ENCODE peak calls at places on chromosomes 13 and 19, in five cellular contexts. X is adrenal gland, R is fibroblast of the aortic adventitia, K is Caco-2, V is stomach. O is an unnamed sample.
A peak's percentile ranks its signal among the peaks of the same experiment; 100 is the strongest.

GRCh38 chr13:37069597-37070103 is 10.2 kb upstream of the SUPT20H start:
- DNase-seq in R (no peak), K (no peak), X (no peak), V (no peak), O (no peak)

GRCh38 chr13:102977471-102977870 is 88.7 kb downstream of the SLC10A2 start:
- DNase-seq in K (no peak), R (no peak), X (no peak), V (no peak), O (no peak)

GRCh38 chr13:111667757-111668156 is 347.3 kb downstream of the TEX29 start:
- DNase-seq in V (no peak), X (no peak), K (no peak), R (no peak), O (no peak)

GRCh38 chr13:73306688-73307087 is 247.9 kb downstream of the KLF5 start:
- DNase-seq in K (no peak), X (no peak), V (no peak), R (no peak), O (no peak)

GRCh38 chr13:75369986-75370385 is 112.0 kb downstream of the TBC1D4 start:
- DNase-seq in V (no peak), R (no peak), K (no peak), X (no peak), O (no peak)

GRCh38 chr19:12733369-12733896 is 1.1 kb downstream of the TRIR start:
- DNase-seq in K (peak; percentile 52), V (no peak), X (peak; percentile 56), R (peak; percentile 47), O (no peak)

GRCh38 chr13:100154835-100155463 is 66.1 kb downstream of the PCCA start:
- DNase-seq in K (no peak), R (no peak), V (no peak), X (no peak), O (no peak)

GRCh38 chr13:110398564-110399507 is 91.8 kb downstream of the COL4A2 start:
- DNase-seq in R (peak; percentile 94), V (no peak), K (no peak), X (no peak), O (no peak)

GRCh38 chr13:24038405-24038804 is 122.1 kb upstream of the SPATA13 start:
- DNase-seq in V (no peak), X (no peak), K (no peak), R (no peak), O (peak; percentile 53)

GRCh38 chr13:73593199-73593765 is 534.5 kb downstream of the KLF5 start:
- DNase-seq in X (no peak), R (no peak), V (no peak), K (no peak), O (no peak)

GRCh38 chr19:48355555-48355954 is 8.2 kb downstream of the TMEM143 start:
- DNase-seq in V (no peak), K (peak; percentile 86), R (no peak), X (no peak), O (no peak)
- TF ChIP-seq CTCF in V (no peak), K (no peak), R (no peak), X (no peak), O (no peak)

GRCh38 chr19:7731218-7731595 is 703 bp downstream of the CLEC4G start:
- DNase-seq in X (no peak), R (no peak), V (no peak), K (no peak), O (no peak)

GRCh38 chr19:7731615-7732014 is 295 bp downstream of the CLEC4G start:
- DNase-seq in X (no peak), R (no peak), V (no peak), K (no peak), O (no peak)

GRCh38 chr19:7729831-7730285 is 2.1 kb downstream of the CLEC4G start:
- DNase-seq in K (no peak), R (no peak), V (no peak), X (no peak), O (no peak)

GRCh38 chr19:7729211-7729610 is 2.7 kb downstream of the CLEC4G start:
- DNase-seq in V (no peak), R (no peak), X (no peak), K (peak; percentile 11), O (no peak)

DNA sequence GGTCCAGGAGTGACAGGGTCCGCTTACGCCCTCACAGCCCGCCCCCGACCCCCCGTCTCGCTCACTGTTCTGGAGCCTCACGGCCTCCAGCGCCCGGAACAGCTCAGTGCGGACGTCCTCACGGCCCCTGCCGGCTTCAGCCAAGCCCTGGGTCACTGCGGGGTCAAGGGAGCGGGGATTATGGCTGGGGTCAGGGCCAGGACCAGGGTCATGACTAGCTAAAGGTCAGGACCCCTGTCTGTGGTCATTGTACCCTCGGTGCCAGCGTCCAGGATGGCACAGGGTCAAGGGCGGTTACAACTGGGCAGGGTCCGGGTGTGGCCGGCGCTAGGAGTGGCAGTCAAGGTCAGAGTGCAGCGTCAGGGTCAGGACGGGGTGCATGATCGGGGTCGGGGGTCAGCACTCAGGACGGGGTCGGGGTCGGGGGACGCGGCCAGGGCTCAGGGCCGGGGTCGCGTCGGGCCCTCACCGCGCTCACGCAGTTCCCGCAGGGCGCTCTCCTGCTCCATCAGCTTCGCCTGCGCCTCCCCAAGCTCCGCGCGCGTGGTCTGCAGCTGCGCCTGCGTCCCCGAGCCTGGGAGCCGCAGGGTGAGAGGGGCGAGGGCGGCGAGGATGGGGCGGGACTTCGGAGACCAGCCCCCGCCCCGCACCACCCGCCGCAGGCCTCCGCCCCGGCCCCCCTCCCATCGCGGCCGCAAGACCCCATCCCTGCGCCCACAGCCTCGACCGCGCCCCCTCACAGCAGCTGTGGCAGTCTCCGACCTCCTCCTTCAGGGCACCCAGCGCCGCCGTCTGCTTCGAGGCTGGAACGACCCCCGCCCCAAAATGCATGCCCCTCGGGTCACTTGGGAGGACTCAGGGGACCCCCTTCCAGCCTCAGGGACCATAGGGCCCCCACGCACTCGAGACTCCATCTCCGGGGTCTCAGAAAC is 1.4 kb downstream of the CLEC4G start:
- DNase-seq in X (no peak), V (no peak), K (no peak), R (no peak), O (no peak)
- H3K4me3 ChIP-seq in X (no peak overlapping the region), V (no peak overlapping the region), K (no peak overlapping the region), R (no peak overlapping the region), O (no peak overlapping the region)

GRCh38 chr13:25529425-25529824 is 157.7 kb downstream of the ATP8A2 start:
- DNase-seq in V (no peak), R (no peak), X (no peak), K (no peak), O (no peak)

GRCh38 chr13:25525884-25526283 is 154.1 kb downstream of the ATP8A2 start:
- DNase-seq in K (no peak), X (no peak), V (no peak), R (no peak), O (no peak)

DNA sequence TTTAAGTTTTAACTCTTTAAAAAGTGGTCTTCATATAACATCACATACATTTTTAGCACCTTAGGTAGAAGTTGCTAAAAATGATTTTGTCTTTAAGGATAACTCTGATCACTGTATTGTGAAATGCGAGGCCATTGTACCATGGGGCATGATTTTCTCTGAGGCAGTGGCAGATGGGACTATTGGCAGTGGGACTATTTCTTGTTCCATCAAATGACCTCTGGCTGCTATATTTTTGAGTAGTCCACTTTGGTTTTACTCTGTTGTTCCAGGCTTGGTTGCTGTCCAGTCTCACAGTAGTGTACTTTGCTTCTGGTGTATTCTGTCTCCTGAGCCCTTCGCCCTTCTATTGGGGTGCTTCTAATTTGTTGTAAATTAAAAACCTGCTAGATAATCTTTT is 156.5 kb downstream of the ATP8A2 start:
- DNase-seq in X (no peak), K (no peak), V (no peak), R (no peak), O (no peak)
- TF ChIP-seq CTCF in X (no peak), K (no peak), V (no peak), R (no peak), O (no peak)

DNA sequence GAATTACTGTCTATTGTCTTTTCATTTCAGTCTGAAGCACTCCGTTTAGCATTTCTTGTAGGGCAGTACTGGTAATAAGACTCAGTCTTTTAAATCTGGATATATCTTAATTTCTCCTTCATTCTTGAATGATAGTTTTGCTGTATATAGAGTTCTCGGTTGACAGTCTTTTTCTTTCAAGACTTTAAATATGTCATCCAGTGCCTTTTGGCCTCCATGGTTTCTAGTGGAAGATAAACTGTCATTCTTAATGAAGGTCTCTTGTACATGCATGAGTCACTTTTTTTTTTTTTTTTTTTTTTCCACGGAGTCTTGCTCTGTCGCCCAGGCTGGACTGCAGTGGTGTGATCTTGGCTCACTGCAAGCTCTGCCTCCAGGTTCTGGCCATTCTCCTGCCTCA is 27.2 kb upstream of the ZDHHC20 start:
- DNase-seq in R (no peak), X (no peak), K (no peak), V (no peak), O (no peak)
- H3K4me3 ChIP-seq in R (no peak overlapping the region), X (no peak overlapping the region), K (no peak overlapping the region), V (no peak overlapping the region), O (no peak overlapping the region)

DNA sequence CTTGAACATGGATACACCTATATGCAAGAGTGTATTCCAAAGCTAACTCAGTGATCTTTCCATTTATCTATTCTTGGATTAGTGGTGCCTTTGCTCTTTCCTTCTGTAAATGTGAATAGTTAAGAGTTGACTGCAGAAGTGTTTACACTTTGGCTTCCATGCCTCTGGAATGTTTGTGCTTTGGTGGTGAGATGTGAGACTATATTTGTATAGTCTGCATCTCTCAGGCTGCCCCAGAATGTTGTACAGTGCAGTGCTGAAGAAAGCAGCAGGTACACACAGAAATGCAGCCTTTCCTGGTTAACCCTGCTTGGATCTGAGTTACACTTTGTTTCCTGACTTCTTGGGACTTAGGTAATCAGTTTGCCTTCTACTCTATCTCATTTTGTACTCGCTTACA is 90.2 kb downstream of the DNAJC15 start:
- DNase-seq in K (peak; percentile 69), V (no peak), R (no peak), X (no peak), O (no peak)
- TF ChIP-seq CTCF in K (no peak), V (no peak), R (no peak), X (no peak), O (no peak)

DNA sequence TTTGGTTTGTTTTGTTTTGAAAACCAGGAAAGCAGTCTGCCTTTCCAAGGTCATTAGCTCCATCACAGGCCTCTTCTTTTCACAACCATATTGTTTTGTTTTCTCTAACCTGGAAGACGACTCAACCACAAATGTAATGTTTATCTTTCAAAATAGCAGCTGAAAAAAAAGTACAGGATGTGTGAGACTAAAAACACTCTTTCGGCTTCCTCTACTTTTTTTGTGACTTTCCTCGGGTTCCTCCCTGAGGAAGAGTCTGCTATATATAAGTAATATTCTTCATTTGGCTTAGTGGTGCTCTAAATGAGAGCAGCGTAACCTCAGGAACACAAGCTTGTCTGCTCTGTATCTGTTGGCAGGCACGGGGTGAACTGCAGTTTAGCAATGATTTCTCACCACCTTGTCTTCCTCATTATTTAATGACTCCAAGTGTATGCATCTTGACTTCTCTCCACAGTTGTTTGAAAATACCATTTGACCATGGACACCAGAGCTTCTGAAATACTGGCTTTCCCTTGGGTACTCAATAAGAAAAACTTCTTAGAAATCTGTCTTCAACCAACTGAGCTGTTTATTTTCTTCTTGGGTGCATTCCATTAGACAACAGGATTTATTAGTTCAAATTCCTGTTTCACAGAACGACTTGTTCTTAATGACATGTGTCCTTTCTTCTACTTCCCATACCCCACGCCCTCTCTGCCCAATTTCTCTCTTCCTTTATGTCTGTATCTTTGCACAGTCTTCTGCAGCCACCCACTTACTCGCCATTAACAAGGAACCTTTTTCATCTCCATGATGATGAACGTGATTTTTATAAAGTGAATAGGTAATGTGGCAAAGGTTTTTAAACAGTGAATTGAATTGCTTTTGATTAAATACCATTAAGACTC is 11.5 kb upstream of the ITM2B start:
- DNase-seq in K (no peak), R (no peak), X (no peak), V (no peak), O (no peak)
- H3K4me3 ChIP-seq in K (no peak overlapping the region), R (no peak overlapping the region), X (peak overlapping the region; percentile 31), V (peak overlapping the region; percentile 29), O (no peak overlapping the region)